ENCODE peak calls at places on chromosomes 13 and 19, in six cellular contexts. J is activated CD8-positive, alpha-beta memory T cell treated with anti-CD3 and anti-CD28 coated beads for 1 hour; S is stimulated activated CD8-positive, alpha-beta memory T cell treated with anti-CD3 and anti-CD28 coated beads, Interleukin-15, amount 100 ng/mL, for 48 hours; B is kidney; E is RWPE1; L is astrocyte of the hippocampus. W is an unnamed sample.

GRCh38 chr19:15099017-15099582 is 8.1 kb upstream of the SYDE1 start:
- DNase-seq in L (no peak), E (no peak), J (no peak), B (no peak), S (no peak), W (no peak)

GRCh38 chr19:49114630-49115363 is 627 bp downstream of the LIN7B start:
- DNase-seq in L (peak; percentile 81), S (peak; percentile 40), E (no peak), J (no peak), B (peak; percentile 90), W (no peak)

GRCh38 chr19:23868630-23869029 is 46.1 kb upstream of the ZNF726 start:
- DNase-seq in S (no peak), J (no peak), L (no peak), E (no peak), B (no peak), W (no peak)

GRCh38 chr13:19573072-19573716 is 11.9 kb upstream of the TPTE2 start:
- DNase-seq in E (no peak), L (no peak), J (no peak), B (no peak), S (no peak), W (peak; percentile 50)

GRCh38 chr13:83184819-83185218 is 697.5 kb downstream of the SLITRK1 start:
- DNase-seq in J (no peak), B (no peak), E (no peak), S (no peak), L (no peak), W (no peak)

GRCh38 chr13:59475911-59476310 is 687.8 kb downstream of the DIAPH3 start:
- DNase-seq in B (no peak), L (no peak), E (no peak), S (no peak), J (no peak), W (no peak)

GRCh38 chr19:46546194-46546896 is 50.7 kb upstream of the PNMA8B start:
- DNase-seq in E (peak; percentile 62), S (no peak), B (peak; percentile 77), L (peak; percentile 38), J (no peak), W (no peak)

GRCh38 chr13:97028441-97029299 is 34.4 kb upstream of the OXGR1 start:
- DNase-seq in S (no peak), J (no peak), L (peak; percentile 70), B (no peak), E (peak; percentile 58), W (peak; percentile 37)

GRCh38 chr13:100608906-100609305 is 20.3 kb upstream of the GGACT start:
- DNase-seq in S (no peak), J (no peak), E (no peak), B (no peak), L (no peak), W (peak; percentile 68)

GRCh38 chr19:38687837-38688378 is 40.5 kb downstream of the ACTN4 start:
- DNase-seq in E (no peak), L (no peak), J (no peak), B (no peak), S (no peak), W (no peak)

GRCh38 chr19:29663861-29664752 is 1.2 kb upstream of the PLEKHF1 start:
- DNase-seq in B (peak; percentile 68), L (peak; percentile 72), J (no peak), E (no peak), S (no peak), W (no peak)

GRCh38 chr13:27177852-27178251 is 6.2 kb upstream of the USP12 start:
- DNase-seq in L (no peak), S (no peak), J (no peak), E (no peak), B (no peak), W (no peak)

GRCh38 chr13:75963318-75963717 is 327.2 kb downstream of the LMO7 start:
- DNase-seq in B (no peak), E (no peak), L (peak; percentile 15), J (no peak), S (no peak), W (peak; percentile 1)

GRCh38 chr19:13557756-13558398 is 51.6 kb upstream of the CACNA1A start:
- DNase-seq in B (no peak), J (no peak), E (peak; percentile 32), L (no peak), S (no peak), W (peak; percentile 2)

GRCh38 chr19:13849991-13850909 is 26.7 kb upstream of the NANOS3 start:
- DNase-seq in L (peak; percentile 97), J (no peak), S (peak; percentile 66), E (no peak), B (peak; percentile 94), W (peak; percentile 64)

GRCh38 chr19:21610341-21610740 is 104.9 kb downstream of the ZNF429 start:
- DNase-seq in S (no peak), B (no peak), E (no peak), L (no peak), J (no peak), W (no peak)

GRCh38 chr13:64675256-64675892 is 2554.8 kb downstream of the PCDH9 start:
- DNase-seq in E (peak; percentile 57), J (no peak), S (no peak), B (no peak), L (peak; percentile 35), W (no peak)

GRCh38 chr13:54301085-54301484 is 1272.5 kb downstream of the OLFM4 start:
- DNase-seq in S (no peak), L (no peak), B (no peak), J (no peak), E (no peak), W (no peak)

GRCh38 chr13:30141773-30142501 is 165.4 kb downstream of the KATNAL1 start:
- DNase-seq in L (no peak), E (no peak), B (no peak), S (no peak), J (no peak), W (no peak)

GRCh38 chr13:60959427-60959826 is 456.2 kb downstream of the PCDH20 start:
- DNase-seq in E (peak; percentile 7), L (no peak), J (no peak), S (no peak), B (no peak), W (no peak)

GRCh38 chr13:76638160-76638559 is 248.0 kb downstream of the KCTD12 start:
- DNase-seq in E (no peak), L (no peak), S (no peak), J (no peak), B (no peak), W (no peak)

GRCh38 chr13:50805805-50806204 is 37.7 kb downstream of the DLEU7 start:
- DNase-seq in E (no peak), S (no peak), B (no peak), J (no peak), L (no peak), W (no peak)

GRCh38 chr19:18417250-18418033 is 1.8 kb upstream of the SSBP4 start:
- DNase-seq in E (no peak), J (no peak), S (peak; percentile 21), B (peak; percentile 96), L (peak; percentile 88), W (peak; percentile 66)

GRCh38 chr19:11137542-11138384 is 17.8 kb downstream of the SPC24 start:
- DNase-seq in L (peak; percentile 94), E (peak; percentile 82), J (no peak), B (peak; percentile 94), S (peak; percentile 21), W (peak; percentile 76)

GRCh38 chr13:48318714-48319457 is 15.3 kb downstream of the RB1 start:
- DNase-seq in J (no peak), E (no peak), L (peak; percentile 3), S (no peak), B (peak; percentile 73), W (no peak)

GRCh38 chr13:75908137-75908536 is 272.0 kb downstream of the LMO7 start:
- DNase-seq in S (no peak), L (peak; percentile 7), B (no peak), E (no peak), J (no peak), W (no peak)

GRCh38 chr19:15875075-15875474 is 22.8 kb downstream of the CYP4F2 start:
- DNase-seq in E (no peak), S (no peak), B (no peak), L (no peak), J (no peak), W (no peak)

GRCh38 chr13:39417643-39418042 is 185.3 kb downstream of the LHFPL6 start:
- DNase-seq in E (peak; percentile 8), L (peak; percentile 89), B (no peak), J (no peak), S (no peak), W (no peak)

GRCh38 chr13:104571161-104571889 is 1505.1 kb upstream of the SLC10A2 start:
- DNase-seq in S (no peak), B (no peak), E (peak; percentile 62), J (no peak), L (peak; percentile 97), W (peak; percentile 25)

GRCh38 chr19:5908773-5909442 is 4.2 kb downstream of the VMAC start:
- DNase-seq in E (no peak), J (no peak), L (no peak), B (no peak), S (no peak), W (no peak)

GRCh38 chr19:34145741-34146202 is 26.5 kb upstream of the LSM14A start:
- DNase-seq in B (no peak), S (no peak), L (peak; percentile 68), E (peak; percentile 60), J (peak; percentile 7), W (peak; percentile 68)

GRCh38 chr13:100810991-100811390 is 136.4 kb upstream of the TMTC4 start:
- DNase-seq in L (no peak), B (no peak), E (no peak), J (no peak), S (no peak), W (no peak)

GRCh38 chr19:35457173-35457572 is 9.1 kb downstream of the FFAR2 start:
- DNase-seq in L (no peak), S (no peak), J (no peak), E (no peak), B (no peak), W (peak; percentile 75)

GRCh38 chr13:98175823-98176222 is 1.2 kb downstream of the RNF113B start:
- DNase-seq in S (no peak), B (no peak), E (no peak), L (peak; percentile 50), J (no peak), W (no peak)

GRCh38 chr19:34336781-34337271 is 28.2 kb upstream of the GPI start:
- DNase-seq in L (peak; percentile 50), J (no peak), S (no peak), B (no peak), E (peak; percentile 30), W (peak; percentile 64)

GRCh38 chr19:48645652-48646191 is at the start of gene CA11:
- DNase-seq in S (no peak), E (no peak), B (no peak), L (no peak), J (no peak), W (no peak)

GRCh38 chr19:498591-498950 is 2.3 kb downstream of the MADCAM1 start:
- DNase-seq in B (no peak), L (no peak), E (no peak), S (no peak), J (no peak), W (no peak)

GRCh38 chr19:51327066-51327985 is 14.6 kb downstream of the VSIG10L start:
- DNase-seq in L (peak; percentile 29), E (peak; percentile 75), B (no peak), J (no peak), S (peak; percentile 56), W (peak; percentile 63)

GRCh38 chr13:32548837-32549236 is 10.2 kb upstream of the N4BP2L2 start:
- DNase-seq in B (no peak), E (no peak), J (no peak), S (no peak), L (no peak), W (no peak)

GRCh38 chr19:17772172-17772571 is 20.9 kb downstream of the FCHO1 start:
- DNase-seq in E (no peak), J (no peak), B (no peak), S (no peak), L (no peak), W (peak; percentile 69)

W was measured in GM12865.